ENCODE peak calls at places on chromosomes 16 and 17, in four cellular contexts. M is K562, S is WTC11, E is HepG2. L is an unnamed sample.

GRCh38 chr17:39757931-39758873 is 20.5 kb downstream of the GRB7 start:
- DNase-seq in M (no peak), S (no peak), E (no peak), L (peak)

GRCh38 chr17:50076221-50076590 is 18.9 kb upstream of the PDK2 start:
- DNase-seq in M (no peak), S (no peak), E (no peak), L (no peak)

GRCh38 chr17:72390675-72391501 is 270.1 kb downstream of the SOX9 start:
- DNase-seq in E (no peak), S (no peak), M (no peak), L (no peak)

GRCh38 chr17:47829870-47830269 is 1.5 kb downstream of the MRPL10 start:
- DNase-seq in S (no peak), E (no peak), M (no peak), L (no peak)

GRCh38 chr16:28486266-28486665 is 5.6 kb downstream of the CLN3 start:
- DNase-seq in M (no peak), E (no peak), S (no peak), L (no peak)

GRCh38 chr17:79043191-79043930 is 19.4 kb downstream of the C1QTNF1 start:
- DNase-seq in E (no peak), S (no peak), M (no peak), L (no peak)

GRCh38 chr17:4679652-4680051 is 24.3 kb downstream of the PELP1 start:
- DNase-seq in M (no peak), E (no peak), S (no peak), L (no peak)

GRCh38 chr16:85614338-85615013 is 1.4 kb downstream of the GSE1 start:
- DNase-seq in E (no peak), S (no peak), M (peak), L (no peak)

GRCh38 chr16:87060026-87060986 is 256.9 kb downstream of the C16orf95 start:
- DNase-seq in M (no peak), E (no peak), S (no peak), L (no peak)

GRCh38 chr16:3190949-3191353 is 2.9 kb downstream of the OR1F1 start:
- DNase-seq in S (no peak), M (no peak), E (peak), L (no peak)

GRCh38 chr17:52824542-52824941 is 666.0 kb upstream of the CA10 start:
- DNase-seq in S (no peak), E (peak), M (no peak), L (no peak)

GRCh38 chr16:29653436-29653835 is 9.6 kb upstream of the SPN start:
- DNase-seq in E (no peak), M (no peak), S (no peak), L (no peak)
- TF ChIP-seq SP1 in E (no peak), M (no peak), S (no peak), L (no peak)

DNA sequence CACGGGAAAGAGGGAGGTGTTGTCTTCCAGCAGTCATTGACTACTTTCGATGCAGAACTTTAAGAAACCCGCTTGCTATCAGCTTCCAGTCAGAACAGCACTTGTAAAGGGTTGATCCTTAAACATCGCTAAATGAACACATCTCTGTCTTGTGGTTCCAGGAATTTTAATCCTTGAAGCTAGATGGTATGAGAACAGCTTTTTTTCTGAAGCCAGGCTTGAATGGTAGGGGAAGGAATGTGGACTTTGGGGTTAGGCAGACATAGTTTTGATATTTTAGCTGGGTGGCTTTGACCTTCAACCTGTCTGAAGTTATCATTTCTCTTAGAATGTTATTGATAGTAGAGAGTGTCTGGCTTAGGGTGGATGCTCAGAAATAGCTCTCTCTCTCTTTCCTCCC is 81.1 kb downstream of the RGS9 start:
- DNase-seq in E (no peak), S (no peak), M (no peak), L (no peak)
- TF ChIP-seq ETV6 in E (no peak), S (no peak), M (no peak), L (no peak)

GRCh38 chr17:7502987-7503386 is 18.8 kb downstream of the POLR2A start:
- DNase-seq in M (no peak), S (peak), E (no peak), L (no peak)
- TF ChIP-seq SP1 in M (no peak), S (no peak), E (no peak), L (no peak)

DNA sequence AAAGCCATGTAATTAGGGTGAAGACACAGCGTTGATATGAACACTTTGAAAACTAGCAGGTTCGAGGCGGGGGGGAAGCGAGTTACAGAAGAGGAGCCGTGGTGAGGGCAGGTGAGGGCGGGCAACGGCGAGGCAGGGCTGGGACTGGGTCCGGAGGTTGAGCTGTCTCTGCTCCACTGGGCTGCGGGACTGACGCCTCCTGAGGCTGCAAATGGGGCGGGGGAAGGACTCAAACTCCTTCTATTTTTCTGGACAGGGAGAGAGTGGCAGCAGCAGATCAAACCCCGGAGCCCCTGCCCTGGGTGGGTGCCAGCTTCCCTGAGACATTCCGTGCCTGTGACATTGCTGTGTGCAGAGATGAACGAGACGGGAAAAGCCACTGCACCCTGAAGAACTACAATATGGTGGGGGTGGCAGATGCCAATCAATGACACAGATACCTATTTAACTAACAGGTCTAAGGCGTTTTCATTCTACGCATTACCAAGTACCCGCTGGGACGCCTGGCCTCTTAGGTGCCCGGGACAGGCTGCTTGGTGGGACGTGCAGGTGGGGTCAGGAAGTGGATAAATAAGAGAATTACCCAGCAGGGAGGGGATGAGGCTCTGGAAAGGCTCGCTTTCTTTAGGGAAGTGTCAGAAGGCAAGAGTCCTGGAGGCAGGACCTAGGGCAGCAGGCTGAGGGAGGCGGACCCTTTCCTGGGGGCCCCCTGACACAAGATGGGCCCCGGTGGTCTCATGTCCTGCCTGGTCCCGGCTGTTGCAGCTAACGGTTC is 30.4 kb downstream of the RPH3AL start:
- DNase-seq in E (no peak), M (no peak), S (no peak), L (no peak)
- TF ChIP-seq ETV6 in E (no peak), M (no peak), S (no peak), L (no peak)

GRCh38 chr17:16148596-16148995 is 66.7 kb downstream of the NCOR1 start:
- DNase-seq in M (no peak), S (no peak), E (no peak), L (no peak)

GRCh38 chr17:16150251-16150859 is 65.0 kb downstream of the NCOR1 start:
- DNase-seq in S (no peak), E (no peak), M (no peak), L (no peak)
- TF ChIP-seq SP1 in S (no peak), E (no peak), M (no peak), L (no peak)

GRCh38 chr16:4275861-4276260 is 3.0 kb upstream of the TFAP4 start:
- DNase-seq in E (no peak), M (no peak), S (no peak), L (no peak)
- TF ChIP-seq ETV6 in E (no peak), M (no peak), S (no peak), L (no peak)

GRCh38 chr17:76781056-76781982 is 43.4 kb downstream of the MFSD11 start:
- DNase-seq in M (no peak), E (no peak), S (no peak), L (no peak)

GRCh38 chr17:76784926-76785325 is 47.0 kb downstream of the MFSD11 start:
- DNase-seq in E (no peak), S (no peak), M (no peak), L (no peak)

GRCh38 chr17:76783146-76783545 is 45.2 kb downstream of the MFSD11 start:
- DNase-seq in M (no peak), E (no peak), S (no peak), L (peak)
- TF ChIP-seq SP1 in M (no peak), E (no peak), S (no peak), L (no peak)

GRCh38 chr17:55089955-55090573 is 121.5 kb downstream of the STXBP4 start:
- DNase-seq in E (peak), M (peak), S (no peak), L (peak)
- TF ChIP-seq ETV6 in E (no peak), M (no peak), S (no peak), L (peak)

L was measured in GM12878.